ENCODE peak calls at places on chromosome X, in five cellular contexts. One of them, this sample, is unnamed.
A peak's percentile ranks its signal among the peaks of the same experiment; 100 is the strongest.

GRCh38 chrX:129737921-129738320 is 858 bp upstream of the XPNPEP2 start:
- DNase-seq in tibial artery: no peak
- DNase-seq in neuronal stem cell: no peak
- DNase-seq in vagina: no peak
- DNase-seq in DND-41: no peak
- DNase-seq in this sample: no peak

GRCh38 chrX:47573334-47574095 is 8.7 kb upstream of the TIMP1 start:
- DNase-seq in neuronal stem cell: peak; percentile 54
- DNase-seq in DND-41: no peak
- DNase-seq in vagina: no peak
- DNase-seq in tibial artery: peak; percentile 38
- DNase-seq in this sample: peak; percentile 80

GRCh38 chrX:104372547-104372946 is 117.8 kb upstream of the ESX1 start:
- DNase-seq in neuronal stem cell: no peak
- DNase-seq in vagina: no peak
- DNase-seq in DND-41: no peak
- DNase-seq in tibial artery: no peak
- DNase-seq in this sample: no peak

GRCh38 chrX:40440841-40441240 is 139.9 kb upstream of the ATP6AP2 start:
- DNase-seq in DND-41: no peak
- DNase-seq in neuronal stem cell: no peak
- DNase-seq in tibial artery: no peak
- DNase-seq in vagina: no peak
- DNase-seq in this sample: no peak

GRCh38 chrX:154750301-154751120 is at the start of gene GAB3:
- DNase-seq in DND-41: peak; percentile 45
- DNase-seq in tibial artery: no peak
- DNase-seq in vagina: no peak
- DNase-seq in neuronal stem cell: no peak
- DNase-seq in this sample: peak; percentile 37

GRCh38 chrX:114798902-114799301 is 215.0 kb downstream of the HTR2C start:
- DNase-seq in DND-41: no peak
- DNase-seq in vagina: no peak
- DNase-seq in neuronal stem cell: no peak
- DNase-seq in tibial artery: no peak
- DNase-seq in this sample: no peak

GRCh38 chrX:136477026-136477425 is 10.7 kb upstream of the BRS3 start:
- DNase-seq in neuronal stem cell: no peak
- DNase-seq in vagina: no peak
- DNase-seq in DND-41: no peak
- DNase-seq in tibial artery: no peak
- DNase-seq in this sample: no peak

GRCh38 chrX:113384628-113385027 is 544.0 kb upstream of the AMOT start:
- DNase-seq in DND-41: no peak
- DNase-seq in neuronal stem cell: no peak
- DNase-seq in vagina: no peak
- DNase-seq in tibial artery: peak; percentile 37
- DNase-seq in this sample: peak; percentile 41

GRCh38 chrX:131727778-131728177 is 183.9 kb downstream of the OR13H1 start:
- DNase-seq in DND-41: no peak
- DNase-seq in neuronal stem cell: no peak
- DNase-seq in tibial artery: no peak
- DNase-seq in vagina: no peak
- DNase-seq in this sample: no peak

GRCh38 chrX:105495376-105495775 is 274.9 kb upstream of the TEX13A start:
- DNase-seq in DND-41: no peak
- DNase-seq in neuronal stem cell: no peak
- DNase-seq in vagina: no peak
- DNase-seq in tibial artery: no peak
- DNase-seq in this sample: no peak

GRCh38 chrX:147848009-147848408 is 63.7 kb upstream of the FMR1 start:
- DNase-seq in vagina: no peak
- DNase-seq in DND-41: no peak
- DNase-seq in neuronal stem cell: no peak
- DNase-seq in tibial artery: no peak
- DNase-seq in this sample: no peak

GRCh38 chrX:30141966-30142365 is 73.4 kb upstream of the MAGEB2 start:
- DNase-seq in vagina: no peak
- DNase-seq in DND-41: no peak
- DNase-seq in neuronal stem cell: peak; percentile 6
- DNase-seq in tibial artery: no peak
- DNase-seq in this sample: peak; percentile 5

GRCh38 chrX:103704863-103705262 is 5.8 kb upstream of the TMEM31 start:
- DNase-seq in DND-41: no peak
- DNase-seq in neuronal stem cell: no peak
- DNase-seq in vagina: no peak
- DNase-seq in tibial artery: no peak
- DNase-seq in this sample: no peak

GRCh38 chrX:10597871-10598270 is 22.5 kb downstream of the MID1 start:
- DNase-seq in DND-41: no peak
- DNase-seq in tibial artery: no peak
- DNase-seq in neuronal stem cell: no peak
- DNase-seq in vagina: no peak
- DNase-seq in this sample: peak; percentile 39

GRCh38 chrX:47456080-47456479 is 26.9 kb downstream of the ZNF41 start:
- DNase-seq in neuronal stem cell: no peak
- DNase-seq in tibial artery: no peak
- DNase-seq in DND-41: no peak
- DNase-seq in vagina: no peak
- DNase-seq in this sample: no peak

GRCh38 chrX:47623540-47624027 is 3.9 kb upstream of the SYN1 start:
- DNase-seq in tibial artery: peak; percentile 23
- DNase-seq in DND-41: peak; percentile 78
- DNase-seq in neuronal stem cell: peak; percentile 56
- DNase-seq in vagina: no peak
- DNase-seq in this sample: peak; percentile 65

GRCh38 chrX:13340182-13340791 is 20.4 kb upstream of the ATXN3L start:
- DNase-seq in DND-41: no peak
- DNase-seq in tibial artery: no peak
- DNase-seq in vagina: no peak
- DNase-seq in neuronal stem cell: no peak
- DNase-seq in this sample: no peak

GRCh38 chrX:23035493-23035892 is 35.7 kb downstream of the DDX53 start:
- DNase-seq in vagina: no peak
- DNase-seq in DND-41: no peak
- DNase-seq in tibial artery: no peak
- DNase-seq in neuronal stem cell: no peak
- DNase-seq in this sample: no peak

GRCh38 chrX:136304493-136304892 is 3.7 kb downstream of the ADGRG4 start:
- DNase-seq in neuronal stem cell: no peak
- DNase-seq in tibial artery: no peak
- DNase-seq in DND-41: no peak
- DNase-seq in vagina: no peak
- DNase-seq in this sample: no peak

GRCh38 chrX:149851864-149852263 is 29.1 kb upstream of the MAGEA8 start:
- DNase-seq in vagina: no peak
- DNase-seq in tibial artery: no peak
- DNase-seq in neuronal stem cell: no peak
- DNase-seq in DND-41: no peak
- DNase-seq in this sample: no peak

GRCh38 chrX:12319012-12319519 is 180.8 kb downstream of the FRMPD4 start:
- DNase-seq in vagina: no peak
- DNase-seq in tibial artery: no peak
- DNase-seq in neuronal stem cell: peak; percentile 1
- DNase-seq in DND-41: no peak
- DNase-seq in this sample: no peak

GRCh38 chrX:115690554-115691216 is 129.7 kb downstream of the PLS3 start:
- DNase-seq in DND-41: peak; percentile 20
- DNase-seq in tibial artery: peak; percentile 40
- DNase-seq in neuronal stem cell: peak; percentile 70
- DNase-seq in vagina: no peak
- DNase-seq in this sample: peak; percentile 57

GRCh38 chrX:124242160-124242559 is 90.3 kb upstream of the TEX13D start:
- DNase-seq in DND-41: no peak
- DNase-seq in neuronal stem cell: no peak
- DNase-seq in tibial artery: no peak
- DNase-seq in vagina: no peak
- DNase-seq in this sample: no peak

GRCh38 chrX:31036895-31037294 is 34.9 kb downstream of the FTHL17 start:
- DNase-seq in DND-41: no peak
- DNase-seq in vagina: no peak
- DNase-seq in tibial artery: peak; percentile 23
- DNase-seq in neuronal stem cell: peak; percentile 17
- DNase-seq in this sample: peak; percentile 0

GRCh38 chrX:16719334-16720084 is at the start of gene SYAP1:
- DNase-seq in neuronal stem cell: peak; percentile 94
- DNase-seq in vagina: peak; percentile 99
- DNase-seq in DND-41: peak; percentile 91
- DNase-seq in tibial artery: peak; percentile 92
- DNase-seq in this sample: peak; percentile 94

GRCh38 chrX:155023907-155024833 is 1.6 kb upstream of the F8 start:
- DNase-seq in vagina: no peak
- DNase-seq in neuronal stem cell: no peak
- DNase-seq in DND-41: no peak
- DNase-seq in tibial artery: no peak
- DNase-seq in this sample: no peak

GRCh38 chrX:39201305-39201990 is 400.2 kb downstream of the MID1IP1 start:
- DNase-seq in DND-41: peak; percentile 35
- DNase-seq in vagina: no peak
- DNase-seq in neuronal stem cell: no peak
- DNase-seq in tibial artery: no peak
- DNase-seq in this sample: no peak

GRCh38 chrX:107227780-107228485 is 21.5 kb downstream of the DNAAF6 start:
- DNase-seq in neuronal stem cell: no peak
- DNase-seq in DND-41: no peak
- DNase-seq in vagina: no peak
- DNase-seq in tibial artery: no peak
- DNase-seq in this sample: no peak

GRCh38 chrX:9351112-9351511 is 113.7 kb upstream of the TBL1X start:
- DNase-seq in vagina: no peak
- DNase-seq in DND-41: no peak
- DNase-seq in tibial artery: no peak
- DNase-seq in neuronal stem cell: no peak
- DNase-seq in this sample: no peak

GRCh38 chrX:92213781-92214180 is 434.6 kb downstream of the PCDH11X start:
- DNase-seq in vagina: no peak
- DNase-seq in DND-41: no peak
- DNase-seq in tibial artery: no peak
- DNase-seq in neuronal stem cell: no peak
- DNase-seq in this sample: no peak

GRCh38 chrX:34126011-34126410 is 6.1 kb downstream of the FAM47A start:
- DNase-seq in DND-41: no peak
- DNase-seq in vagina: no peak
- DNase-seq in tibial artery: no peak
- DNase-seq in neuronal stem cell: no peak
- DNase-seq in this sample: no peak

GRCh38 chrX:107602694-107603239 is 25.5 kb upstream of the PRPS1 start:
- DNase-seq in tibial artery: no peak
- DNase-seq in vagina: no peak
- DNase-seq in DND-41: no peak
- DNase-seq in neuronal stem cell: no peak
- DNase-seq in this sample: no peak

GRCh38 chrX:6707497-6707896 is 172.6 kb upstream of the VCX3A start:
- DNase-seq in DND-41: no peak
- DNase-seq in tibial artery: no peak
- DNase-seq in vagina: no peak
- DNase-seq in neuronal stem cell: no peak
- DNase-seq in this sample: no peak

GRCh38 chrX:153738056-153738605 is 13.5 kb downstream of the ABCD1 start:
- DNase-seq in tibial artery: no peak
- DNase-seq in neuronal stem cell: no peak
- DNase-seq in vagina: no peak
- DNase-seq in DND-41: no peak
- DNase-seq in this sample: no peak

GRCh38 chrX:71911731-71912050 is 1.0 kb downstream of the NHSL2 start:
- DNase-seq in vagina: no peak
- DNase-seq in tibial artery: no peak
- DNase-seq in neuronal stem cell: no peak
- DNase-seq in DND-41: no peak
- DNase-seq in this sample: no peak

DNA sequence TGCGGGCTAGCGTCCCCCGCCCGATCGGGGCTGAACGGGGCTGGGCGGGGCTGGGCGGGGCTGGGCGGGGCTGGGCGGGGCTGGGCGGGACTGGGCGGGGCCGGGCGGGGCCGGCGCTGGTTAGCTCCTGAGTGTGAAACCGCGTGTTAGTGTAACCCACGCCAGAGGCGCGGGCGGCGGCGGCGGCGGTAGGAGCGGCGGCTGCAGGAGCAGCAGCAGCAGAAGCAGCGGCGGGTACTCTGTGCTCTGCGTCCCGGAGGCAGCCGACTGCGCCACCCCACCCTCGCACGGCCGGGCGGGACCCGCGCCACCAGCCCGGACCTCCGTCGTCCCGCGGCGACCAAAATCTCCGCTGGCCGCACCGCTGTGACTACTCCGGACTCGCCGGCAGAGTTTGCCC is 128.1 kb downstream of the LAS1L start:
- DNase-seq in DND-41: no peak
- DNase-seq in tibial artery: no peak
- DNase-seq in vagina: no peak
- DNase-seq in neuronal stem cell: no peak
- DNase-seq in this sample: no peak
- H3K27ac ChIP-seq in DND-41: no peak overlapping the region
- H3K27ac ChIP-seq in tibial artery: no peak overlapping the region
- H3K27ac ChIP-seq in vagina: no peak overlapping the region
- H3K27ac ChIP-seq in neuronal stem cell: no peak overlapping the region
- H3K27ac ChIP-seq in this sample: no peak overlapping the region

DNA sequence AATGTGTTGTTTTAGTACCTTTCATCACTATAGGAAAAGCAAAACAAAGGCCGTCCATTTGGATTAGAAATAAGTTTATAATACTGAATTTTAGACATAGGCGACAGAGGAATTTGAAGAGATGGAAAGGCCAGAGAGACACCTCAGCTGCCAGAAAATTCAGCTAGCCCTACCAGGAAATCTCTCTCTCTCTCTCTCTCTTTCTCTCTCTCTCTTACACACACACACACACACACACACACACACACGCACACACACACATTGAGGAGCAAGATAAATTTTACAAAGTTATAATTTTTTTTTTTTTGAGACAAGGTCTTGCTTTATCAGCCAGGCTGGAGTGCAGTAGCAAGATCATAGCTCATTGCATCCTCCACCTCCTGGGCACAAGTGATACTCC is 1.4 kb downstream of the XK start:
- DNase-seq in neuronal stem cell: no peak
- DNase-seq in DND-41: no peak
- DNase-seq in tibial artery: no peak
- DNase-seq in vagina: no peak
- DNase-seq in this sample: no peak
- H3K4me3 ChIP-seq in neuronal stem cell: no peak overlapping the region
- H3K4me3 ChIP-seq in DND-41: no peak overlapping the region
- H3K4me3 ChIP-seq in tibial artery: no peak overlapping the region
- H3K4me3 ChIP-seq in vagina: no peak overlapping the region
- H3K4me3 ChIP-seq in this sample: no peak overlapping the region

GRCh38 chrX:48892896-48893295 is 4.7 kb downstream of the TIMM17B start:
- DNase-seq in neuronal stem cell: no peak
- DNase-seq in DND-41: no peak
- DNase-seq in vagina: no peak
- DNase-seq in tibial artery: no peak
- DNase-seq in this sample: no peak
- H3K27ac ChIP-seq in neuronal stem cell: no peak overlapping the region
- H3K27ac ChIP-seq in DND-41: no peak overlapping the region
- H3K27ac ChIP-seq in vagina: no peak overlapping the region
- H3K27ac ChIP-seq in tibial artery: no peak overlapping the region
- H3K27ac ChIP-seq in this sample: no peak overlapping the region

GRCh38 chrX:110180928-110181310 is 137.0 kb downstream of the AMMECR1 start:
- DNase-seq in vagina: no peak
- DNase-seq in neuronal stem cell: no peak
- DNase-seq in DND-41: no peak
- DNase-seq in tibial artery: no peak
- DNase-seq in this sample: peak; percentile 45
- H3K4me3 ChIP-seq in vagina: no peak overlapping the region
- H3K4me3 ChIP-seq in neuronal stem cell: no peak overlapping the region
- H3K4me3 ChIP-seq in DND-41: no peak overlapping the region
- H3K4me3 ChIP-seq in tibial artery: no peak overlapping the region
- H3K4me3 ChIP-seq in this sample: no peak overlapping the region

This sample was measured in SJSA1.